ENCODE peak calls at places on chromosomes 13 and 19, in ten cellular contexts. One of them, this sample, is unnamed.

GRCh38 chr19:18397242-18398202 is at the start of gene LRRC25:
- DNase-seq in ascending aorta: no peak
- DNase-seq in HFFc6: no peak
- DNase-seq in tibial artery: peak
- DNase-seq in GM12865: peak
- DNase-seq in AG09309: no peak
- DNase-seq in A549: no peak
- DNase-seq in mammary epithelial cell: no peak
- DNase-seq in HL-60: peak
- DNase-seq in fibroblast of the aortic adventitia: no peak
- DNase-seq in this sample: no peak

GRCh38 chr19:33938821-33939220 is 142.2 kb downstream of the KCTD15 start:
- DNase-seq in ascending aorta: no peak
- DNase-seq in HFFc6: no peak
- DNase-seq in tibial artery: no peak
- DNase-seq in GM12865: no peak
- DNase-seq in AG09309: no peak
- DNase-seq in A549: no peak
- DNase-seq in mammary epithelial cell: no peak
- DNase-seq in HL-60: no peak
- DNase-seq in fibroblast of the aortic adventitia: no peak
- DNase-seq in this sample: no peak

GRCh38 chr13:99970761-99971575 is 599 bp downstream of the ZIC5 start:
- DNase-seq in ascending aorta: no peak
- DNase-seq in HFFc6: no peak
- DNase-seq in tibial artery: no peak
- DNase-seq in GM12865: no peak
- DNase-seq in AG09309: no peak
- DNase-seq in A549: no peak
- DNase-seq in mammary epithelial cell: no peak
- DNase-seq in HL-60: no peak
- DNase-seq in fibroblast of the aortic adventitia: no peak
- DNase-seq in this sample: no peak

GRCh38 chr13:73254827-73255226 is 196.0 kb downstream of the KLF5 start:
- DNase-seq in ascending aorta: no peak
- DNase-seq in HFFc6: no peak
- DNase-seq in tibial artery: no peak
- DNase-seq in GM12865: no peak
- DNase-seq in AG09309: no peak
- DNase-seq in A549: no peak
- DNase-seq in mammary epithelial cell: peak
- DNase-seq in HL-60: no peak
- DNase-seq in fibroblast of the aortic adventitia: no peak
- DNase-seq in this sample: no peak

GRCh38 chr13:99433543-99434075 is 67.7 kb upstream of the TM9SF2 start:
- DNase-seq in ascending aorta: no peak
- DNase-seq in HFFc6: no peak
- DNase-seq in tibial artery: no peak
- DNase-seq in GM12865: peak
- DNase-seq in AG09309: no peak
- DNase-seq in A549: no peak
- DNase-seq in mammary epithelial cell: no peak
- DNase-seq in HL-60: no peak
- DNase-seq in fibroblast of the aortic adventitia: no peak
- DNase-seq in this sample: no peak

GRCh38 chr19:22608441-22608840 is 25.7 kb upstream of the ZNF492 start:
- DNase-seq in ascending aorta: no peak
- DNase-seq in HFFc6: no peak
- DNase-seq in tibial artery: peak
- DNase-seq in GM12865: no peak
- DNase-seq in AG09309: no peak
- DNase-seq in A549: no peak
- DNase-seq in mammary epithelial cell: no peak
- DNase-seq in HL-60: no peak
- DNase-seq in fibroblast of the aortic adventitia: no peak
- DNase-seq in this sample: no peak

GRCh38 chr19:7142771-7143170 is 73.3 kb downstream of the ZNF557 start:
- DNase-seq in ascending aorta: no peak
- DNase-seq in HFFc6: no peak
- DNase-seq in tibial artery: no peak
- DNase-seq in GM12865: no peak
- DNase-seq in AG09309: no peak
- DNase-seq in A549: no peak
- DNase-seq in mammary epithelial cell: no peak
- DNase-seq in HL-60: no peak
- DNase-seq in fibroblast of the aortic adventitia: no peak
- DNase-seq in this sample: no peak

GRCh38 chr13:44470623-44471562 is 97.3 kb downstream of the SERP2 start:
- DNase-seq in ascending aorta: no peak
- DNase-seq in HFFc6: no peak
- DNase-seq in tibial artery: no peak
- DNase-seq in GM12865: peak
- DNase-seq in AG09309: no peak
- DNase-seq in A549: no peak
- DNase-seq in mammary epithelial cell: no peak
- DNase-seq in HL-60: no peak
- DNase-seq in fibroblast of the aortic adventitia: peak
- DNase-seq in this sample: no peak

GRCh38 chr19:38141108-38141507 is 82.9 kb downstream of the DPF1 start:
- DNase-seq in ascending aorta: no peak
- DNase-seq in HFFc6: no peak
- DNase-seq in tibial artery: no peak
- DNase-seq in GM12865: no peak
- DNase-seq in AG09309: no peak
- DNase-seq in A549: no peak
- DNase-seq in mammary epithelial cell: no peak
- DNase-seq in HL-60: no peak
- DNase-seq in fibroblast of the aortic adventitia: no peak
- DNase-seq in this sample: no peak

GRCh38 chr19:38142176-38143035 is 81.6 kb downstream of the DPF1 start:
- DNase-seq in ascending aorta: no peak
- DNase-seq in HFFc6: peak
- DNase-seq in tibial artery: peak
- DNase-seq in GM12865: peak
- DNase-seq in AG09309: no peak
- DNase-seq in A549: peak
- DNase-seq in mammary epithelial cell: peak
- DNase-seq in HL-60: no peak
- DNase-seq in fibroblast of the aortic adventitia: peak
- DNase-seq in this sample: no peak

GRCh38 chr19:38144667-38145066 is 79.4 kb downstream of the DPF1 start:
- DNase-seq in ascending aorta: no peak
- DNase-seq in HFFc6: no peak
- DNase-seq in tibial artery: no peak
- DNase-seq in GM12865: no peak
- DNase-seq in AG09309: no peak
- DNase-seq in A549: no peak
- DNase-seq in mammary epithelial cell: no peak
- DNase-seq in HL-60: no peak
- DNase-seq in fibroblast of the aortic adventitia: no peak
- DNase-seq in this sample: no peak

GRCh38 chr19:38145627-38146026 is 78.4 kb downstream of the DPF1 start:
- DNase-seq in ascending aorta: no peak
- DNase-seq in HFFc6: no peak
- DNase-seq in tibial artery: peak
- DNase-seq in GM12865: no peak
- DNase-seq in AG09309: no peak
- DNase-seq in A549: no peak
- DNase-seq in mammary epithelial cell: no peak
- DNase-seq in HL-60: no peak
- DNase-seq in fibroblast of the aortic adventitia: peak
- DNase-seq in this sample: no peak

GRCh38 chr19:38143847-38144246 is 80.2 kb downstream of the DPF1 start:
- DNase-seq in ascending aorta: no peak
- DNase-seq in HFFc6: no peak
- DNase-seq in tibial artery: no peak
- DNase-seq in GM12865: no peak
- DNase-seq in AG09309: no peak
- DNase-seq in A549: no peak
- DNase-seq in mammary epithelial cell: no peak
- DNase-seq in HL-60: no peak
- DNase-seq in fibroblast of the aortic adventitia: no peak
- DNase-seq in this sample: no peak
- TF ChIP-seq CTCF in ascending aorta: no peak
- TF ChIP-seq CTCF in HFFc6: peak
- TF ChIP-seq CTCF in tibial artery: no peak
- TF ChIP-seq CTCF in GM12865: peak
- TF ChIP-seq CTCF in AG09309: peak
- TF ChIP-seq CTCF in A549: peak
- TF ChIP-seq CTCF in mammary epithelial cell: peak
- TF ChIP-seq CTCF in HL-60: no peak
- TF ChIP-seq CTCF in fibroblast of the aortic adventitia: no peak
- TF ChIP-seq CTCF in this sample: no peak

GRCh38 chr19:3556978-3557460 is 367 bp downstream of the MFSD12 start:
- DNase-seq in ascending aorta: no peak
- DNase-seq in HFFc6: peak
- DNase-seq in tibial artery: no peak
- DNase-seq in GM12865: peak
- DNase-seq in AG09309: no peak
- DNase-seq in A549: peak
- DNase-seq in mammary epithelial cell: peak
- DNase-seq in HL-60: no peak
- DNase-seq in fibroblast of the aortic adventitia: no peak
- DNase-seq in this sample: no peak
- TF ChIP-seq CTCF in ascending aorta: no peak
- TF ChIP-seq CTCF in HFFc6: peak
- TF ChIP-seq CTCF in tibial artery: no peak
- TF ChIP-seq CTCF in GM12865: no peak
- TF ChIP-seq CTCF in AG09309: no peak
- TF ChIP-seq CTCF in A549: no peak
- TF ChIP-seq CTCF in mammary epithelial cell: peak
- TF ChIP-seq CTCF in HL-60: no peak
- TF ChIP-seq CTCF in fibroblast of the aortic adventitia: no peak
- TF ChIP-seq CTCF in this sample: no peak

GRCh38 chr13:27200413-27201066 is 28.9 kb upstream of the USP12 start:
- DNase-seq in ascending aorta: no peak
- DNase-seq in HFFc6: no peak
- DNase-seq in tibial artery: no peak
- DNase-seq in GM12865: no peak
- DNase-seq in AG09309: no peak
- DNase-seq in A549: no peak
- DNase-seq in mammary epithelial cell: no peak
- DNase-seq in HL-60: no peak
- DNase-seq in fibroblast of the aortic adventitia: peak
- DNase-seq in this sample: no peak

GRCh38 chr13:27203854-27204253 is 32.2 kb upstream of the USP12 start:
- DNase-seq in ascending aorta: no peak
- DNase-seq in HFFc6: peak
- DNase-seq in tibial artery: no peak
- DNase-seq in GM12865: peak
- DNase-seq in AG09309: no peak
- DNase-seq in A549: no peak
- DNase-seq in mammary epithelial cell: peak
- DNase-seq in HL-60: no peak
- DNase-seq in fibroblast of the aortic adventitia: peak
- DNase-seq in this sample: no peak

GRCh38 chr13:27199691-27200090 is 28.1 kb upstream of the USP12 start:
- DNase-seq in ascending aorta: no peak
- DNase-seq in HFFc6: no peak
- DNase-seq in tibial artery: no peak
- DNase-seq in GM12865: no peak
- DNase-seq in AG09309: no peak
- DNase-seq in A549: no peak
- DNase-seq in mammary epithelial cell: no peak
- DNase-seq in HL-60: no peak
- DNase-seq in fibroblast of the aortic adventitia: no peak
- DNase-seq in this sample: no peak

GRCh38 chr13:27201661-27202060 is 30.1 kb upstream of the USP12 start:
- DNase-seq in ascending aorta: no peak
- DNase-seq in HFFc6: peak
- DNase-seq in tibial artery: no peak
- DNase-seq in GM12865: no peak
- DNase-seq in AG09309: no peak
- DNase-seq in A549: no peak
- DNase-seq in mammary epithelial cell: no peak
- DNase-seq in HL-60: no peak
- DNase-seq in fibroblast of the aortic adventitia: no peak
- DNase-seq in this sample: no peak

DNA sequence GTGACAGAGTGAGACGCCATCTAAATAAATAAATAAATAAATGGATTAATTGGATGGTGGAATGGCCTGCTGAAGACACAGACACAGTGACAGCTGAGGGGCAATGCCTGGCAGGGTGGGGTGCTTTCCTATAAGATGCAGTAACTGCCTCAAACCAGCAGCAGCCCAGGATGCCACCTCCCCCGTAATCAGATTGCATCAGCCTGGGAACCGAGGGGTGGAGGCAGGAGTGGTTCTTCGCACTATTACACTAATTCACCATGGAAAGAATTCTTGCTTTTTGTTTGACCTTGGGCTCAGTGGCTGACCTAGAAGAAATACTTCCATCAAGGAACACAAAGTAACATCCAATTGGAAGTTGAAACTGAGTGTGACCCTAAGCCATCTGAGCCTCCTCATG is 31.6 kb upstream of the USP12 start:
- DNase-seq in ascending aorta: no peak
- DNase-seq in HFFc6: no peak
- DNase-seq in tibial artery: no peak
- DNase-seq in GM12865: no peak
- DNase-seq in AG09309: no peak
- DNase-seq in A549: no peak
- DNase-seq in mammary epithelial cell: no peak
- DNase-seq in HL-60: no peak
- DNase-seq in fibroblast of the aortic adventitia: no peak
- DNase-seq in this sample: no peak
- TF ChIP-seq CTCF in ascending aorta: no peak
- TF ChIP-seq CTCF in HFFc6: no peak
- TF ChIP-seq CTCF in tibial artery: no peak
- TF ChIP-seq CTCF in GM12865: no peak
- TF ChIP-seq CTCF in AG09309: no peak
- TF ChIP-seq CTCF in A549: no peak
- TF ChIP-seq CTCF in mammary epithelial cell: no peak
- TF ChIP-seq CTCF in HL-60: no peak
- TF ChIP-seq CTCF in fibroblast of the aortic adventitia: no peak
- TF ChIP-seq CTCF in this sample: no peak

DNA sequence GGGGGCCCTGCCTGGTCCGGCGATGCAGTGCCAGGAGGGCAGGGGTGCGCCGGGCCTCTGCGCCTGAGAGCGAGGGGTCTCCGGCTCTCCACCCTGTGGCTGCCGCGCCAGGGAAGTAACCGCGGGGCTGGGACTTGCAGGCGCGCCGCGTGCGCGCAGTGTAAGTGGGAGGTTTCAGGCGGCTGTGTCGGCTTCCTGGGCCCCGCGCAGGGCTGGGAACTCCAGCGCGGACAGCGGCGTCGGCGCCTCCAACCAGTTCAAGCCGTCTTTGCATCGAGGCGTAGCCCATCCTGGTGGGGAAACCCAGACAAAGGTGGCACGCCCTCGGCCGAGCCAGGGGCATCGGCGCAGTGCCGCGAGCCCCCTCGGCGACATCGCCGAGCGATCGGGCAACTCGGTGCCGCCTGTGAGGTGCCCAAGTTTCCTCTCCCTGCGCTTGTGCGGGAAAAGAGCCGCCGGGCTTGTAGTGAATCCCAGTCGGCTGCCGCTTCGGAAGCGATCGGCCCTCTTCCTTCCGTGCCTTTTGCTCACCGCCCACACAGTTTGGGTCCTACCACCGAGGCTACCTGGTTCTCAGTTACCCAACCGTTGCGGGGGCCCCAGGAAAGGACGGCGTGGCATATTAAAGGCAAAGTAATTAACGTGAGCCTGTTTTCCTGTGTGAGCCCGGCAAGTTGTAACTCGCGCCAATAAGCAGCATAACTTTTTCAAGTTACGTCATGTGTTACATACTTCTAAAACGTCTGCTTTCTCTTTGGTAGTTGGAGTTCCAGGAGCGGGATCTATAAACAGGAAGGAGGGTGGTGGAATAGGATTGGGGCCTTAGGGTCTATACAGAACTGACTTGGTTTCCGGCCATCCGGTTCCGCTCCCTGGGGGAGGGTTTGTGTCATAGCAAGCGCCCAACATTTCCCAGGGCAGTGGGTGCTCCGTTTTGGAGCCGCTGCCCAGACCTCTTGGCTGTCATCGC is 1.2 kb downstream of the LRCH1 start:
- DNase-seq in ascending aorta: peak
- DNase-seq in HFFc6: peak
- DNase-seq in tibial artery: peak
- DNase-seq in GM12865: peak
- DNase-seq in AG09309: no peak
- DNase-seq in A549: peak
- DNase-seq in mammary epithelial cell: peak
- DNase-seq in HL-60: peak
- DNase-seq in fibroblast of the aortic adventitia: peak
- DNase-seq in this sample: peak
- TF ChIP-seq CTCF in ascending aorta: peak
- TF ChIP-seq CTCF in HFFc6: peak
- TF ChIP-seq CTCF in tibial artery: peak
- TF ChIP-seq CTCF in GM12865: peak
- TF ChIP-seq CTCF in AG09309: peak
- TF ChIP-seq CTCF in A549: no peak
- TF ChIP-seq CTCF in mammary epithelial cell: peak
- TF ChIP-seq CTCF in HL-60: no peak
- TF ChIP-seq CTCF in fibroblast of the aortic adventitia: peak
- TF ChIP-seq CTCF in this sample: no peak